ENCODE peak calls at places on chromosomes 7 and 10, in six cellular contexts. One of them, this sample, is unnamed.

GRCh38 chr10:127117125-127117524 is 79.3 kb downstream of the INSYN2A start:
- DNase-seq in GM10248: no peak
- DNase-seq in HCEC 1CT: peak; percentile 5
- DNase-seq in fibroblast of the conjunctiva: peak; percentile 30
- DNase-seq in posterior cingulate gyrus: no peak
- DNase-seq in activated CD4-positive, alpha-beta T cell treated with anti-CD3 and anti-CD28 coated beads, Interleukin-2, amount 50 U/mL, for 48 hours: peak; percentile 26
- DNase-seq in this sample: no peak

GRCh38 chr10:126972622-126973414 is 67.6 kb downstream of the DOCK1 start:
- DNase-seq in GM10248: no peak
- DNase-seq in HCEC 1CT: peak; percentile 90
- DNase-seq in fibroblast of the conjunctiva: peak; percentile 55
- DNase-seq in posterior cingulate gyrus: no peak
- DNase-seq in activated CD4-positive, alpha-beta T cell treated with anti-CD3 and anti-CD28 coated beads, Interleukin-2, amount 50 U/mL, for 48 hours: no peak
- DNase-seq in this sample: no peak

GRCh38 chr7:582931-583330 is 63.3 kb upstream of the PDGFA start:
- DNase-seq in GM10248: no peak
- DNase-seq in HCEC 1CT: no peak
- DNase-seq in fibroblast of the conjunctiva: no peak
- DNase-seq in posterior cingulate gyrus: peak; percentile 54
- DNase-seq in activated CD4-positive, alpha-beta T cell treated with anti-CD3 and anti-CD28 coated beads, Interleukin-2, amount 50 U/mL, for 48 hours: peak; percentile 30
- DNase-seq in this sample: no peak

GRCh38 chr10:78856421-78856820 is 212.3 kb upstream of the ZMIZ1 start:
- DNase-seq in GM10248: no peak
- DNase-seq in HCEC 1CT: no peak
- DNase-seq in fibroblast of the conjunctiva: no peak
- DNase-seq in posterior cingulate gyrus: peak; percentile 94
- DNase-seq in activated CD4-positive, alpha-beta T cell treated with anti-CD3 and anti-CD28 coated beads, Interleukin-2, amount 50 U/mL, for 48 hours: no peak
- DNase-seq in this sample: no peak

GRCh38 chr7:155763721-155764431 is 48.4 kb downstream of the SHH start:
- DNase-seq in GM10248: peak; percentile 69
- DNase-seq in HCEC 1CT: no peak
- DNase-seq in fibroblast of the conjunctiva: no peak
- DNase-seq in posterior cingulate gyrus: no peak
- DNase-seq in activated CD4-positive, alpha-beta T cell treated with anti-CD3 and anti-CD28 coated beads, Interleukin-2, amount 50 U/mL, for 48 hours: peak; percentile 68
- DNase-seq in this sample: peak; percentile 11

GRCh38 chr7:94295805-94296204 is 98.9 kb upstream of the COL1A2 start:
- DNase-seq in GM10248: no peak
- DNase-seq in HCEC 1CT: peak; percentile 88
- DNase-seq in fibroblast of the conjunctiva: peak; percentile 84
- DNase-seq in posterior cingulate gyrus: no peak
- DNase-seq in activated CD4-positive, alpha-beta T cell treated with anti-CD3 and anti-CD28 coated beads, Interleukin-2, amount 50 U/mL, for 48 hours: no peak
- DNase-seq in this sample: no peak

GRCh38 chr7:141076377-141076776 is 2.5 kb downstream of the TMEM178B start:
- DNase-seq in GM10248: no peak
- DNase-seq in HCEC 1CT: peak; percentile 6
- DNase-seq in fibroblast of the conjunctiva: no peak
- DNase-seq in posterior cingulate gyrus: no peak
- DNase-seq in activated CD4-positive, alpha-beta T cell treated with anti-CD3 and anti-CD28 coated beads, Interleukin-2, amount 50 U/mL, for 48 hours: no peak
- DNase-seq in this sample: no peak

GRCh38 chr10:24272374-24272773 is 63.4 kb downstream of the KIAA1217 start:
- DNase-seq in GM10248: no peak
- DNase-seq in HCEC 1CT: no peak
- DNase-seq in fibroblast of the conjunctiva: no peak
- DNase-seq in posterior cingulate gyrus: no peak
- DNase-seq in activated CD4-positive, alpha-beta T cell treated with anti-CD3 and anti-CD28 coated beads, Interleukin-2, amount 50 U/mL, for 48 hours: no peak
- DNase-seq in this sample: no peak

GRCh38 chr10:132396495-132397035 is 435 bp upstream of the PWWP2B start:
- DNase-seq in GM10248: peak; percentile 66
- DNase-seq in HCEC 1CT: peak; percentile 44
- DNase-seq in fibroblast of the conjunctiva: no peak
- DNase-seq in posterior cingulate gyrus: peak; percentile 81
- DNase-seq in activated CD4-positive, alpha-beta T cell treated with anti-CD3 and anti-CD28 coated beads, Interleukin-2, amount 50 U/mL, for 48 hours: peak; percentile 54
- DNase-seq in this sample: peak; percentile 54

GRCh38 chr10:131684976-131685375 is 215.8 kb upstream of the PPP2R2D start:
- DNase-seq in GM10248: no peak
- DNase-seq in HCEC 1CT: no peak
- DNase-seq in fibroblast of the conjunctiva: no peak
- DNase-seq in posterior cingulate gyrus: no peak
- DNase-seq in activated CD4-positive, alpha-beta T cell treated with anti-CD3 and anti-CD28 coated beads, Interleukin-2, amount 50 U/mL, for 48 hours: no peak
- DNase-seq in this sample: no peak

GRCh38 chr10:25707541-25707940 is 226.5 kb upstream of the MYO3A start:
- DNase-seq in GM10248: no peak
- DNase-seq in HCEC 1CT: no peak
- DNase-seq in fibroblast of the conjunctiva: no peak
- DNase-seq in posterior cingulate gyrus: no peak
- DNase-seq in activated CD4-positive, alpha-beta T cell treated with anti-CD3 and anti-CD28 coated beads, Interleukin-2, amount 50 U/mL, for 48 hours: no peak
- DNase-seq in this sample: no peak

GRCh38 chr10:47367646-47368045 is 16.4 kb downstream of the ZNF488 start:
- DNase-seq in GM10248: no peak
- DNase-seq in HCEC 1CT: no peak
- DNase-seq in fibroblast of the conjunctiva: no peak
- DNase-seq in posterior cingulate gyrus: no peak
- DNase-seq in activated CD4-positive, alpha-beta T cell treated with anti-CD3 and anti-CD28 coated beads, Interleukin-2, amount 50 U/mL, for 48 hours: no peak
- DNase-seq in this sample: no peak

GRCh38 chr10:46236537-46236887 is 50.3 kb upstream of the ANTXRL start:
- DNase-seq in GM10248: no peak
- DNase-seq in HCEC 1CT: no peak
- DNase-seq in fibroblast of the conjunctiva: no peak
- DNase-seq in posterior cingulate gyrus: no peak
- DNase-seq in activated CD4-positive, alpha-beta T cell treated with anti-CD3 and anti-CD28 coated beads, Interleukin-2, amount 50 U/mL, for 48 hours: peak; percentile 2
- DNase-seq in this sample: no peak

GRCh38 chr10:9239298-9239697 is 1184.8 kb downstream of the GATA3 start:
- DNase-seq in GM10248: no peak
- DNase-seq in HCEC 1CT: no peak
- DNase-seq in fibroblast of the conjunctiva: no peak
- DNase-seq in posterior cingulate gyrus: no peak
- DNase-seq in activated CD4-positive, alpha-beta T cell treated with anti-CD3 and anti-CD28 coated beads, Interleukin-2, amount 50 U/mL, for 48 hours: no peak
- DNase-seq in this sample: no peak

This sample was measured in stimulated activated naive B cell treated with anti-CD40 and anti-IgM and Interleukin-4, amounts not matched to agents 10 μg/mL and 1 μg/mL and 100 μg/mL, for 72 hours.